ENCODE peak calls at places on chromosomes 11 and 22, in four cellular contexts. T is A549, O is K562, Y is HepG2. A is an unnamed sample.

GRCh38 chr11:130369141-130369691 is 54.5 kb upstream of the ZBTB44 start:
- DNase-seq in T (no peak), O (no peak), Y (no peak), A (no peak)

GRCh38 chr11:57338152-57338551 is at the start of gene P2RX3:
- DNase-seq in T (no peak), O (no peak), Y (no peak), A (no peak)

GRCh38 chr11:8038393-8038792 is 42.6 kb upstream of the TUB start:
- DNase-seq in T (no peak), O (no peak), Y (no peak), A (no peak)

GRCh38 chr22:37428649-37429586 is 1.6 kb upstream of the ELFN2 start:
- DNase-seq in T (peak; percentile 53), O (peak; percentile 56), Y (peak; percentile 35), A (peak; percentile 81)

GRCh38 chr11:27717377-27717776 is 17.1 kb upstream of the BDNF start:
- DNase-seq in T (peak; percentile 56), O (no peak), Y (no peak), A (no peak)

GRCh38 chr11:86473991-86474833 is 99.5 kb downstream of the CCDC81 start:
- DNase-seq in T (peak; percentile 43), O (no peak), Y (no peak), A (no peak)

GRCh38 chr11:128924618-128925017 is 18.1 kb downstream of the TP53AIP1 start:
- DNase-seq in T (no peak), O (no peak), Y (no peak), A (no peak)

GRCh38 chr11:2994336-2994730 is 2.2 kb upstream of the NAP1L4 start:
- DNase-seq in T (no peak), O (no peak), Y (no peak), A (no peak)

GRCh38 chr11:130601141-130601540 is 152.7 kb downstream of the ADAMTS15 start:
- DNase-seq in T (no peak), O (no peak), Y (no peak), A (peak; percentile 51)

GRCh38 chr11:96899971-96900370 is 510.2 kb downstream of the JRKL start:
- DNase-seq in T (no peak), O (no peak), Y (no peak), A (no peak)

GRCh38 chr11:76391039-76391438 is 9.9 kb downstream of the GVQW3 start:
- DNase-seq in T (no peak), O (no peak), Y (no peak), A (no peak)

GRCh38 chr22:50267591-50268390 is 2.4 kb downstream of the MAPK11 start:
- DNase-seq in T (peak; percentile 60), O (peak; percentile 82), Y (no peak), A (peak; percentile 74)

GRCh38 chr11:109048098-109048497 is 373.9 kb upstream of the C11orf87 start:
- DNase-seq in T (no peak), O (no peak), Y (no peak), A (no peak)

GRCh38 chr11:126989942-126990715 is 10.4 kb downstream of the KIRREL3 start:
- DNase-seq in T (peak; percentile 69), O (peak; percentile 70), Y (peak; percentile 38), A (peak; percentile 94)

GRCh38 chr11:3014314-3014938 is 22.3 kb upstream of the NAP1L4 start:
- DNase-seq in T (no peak), O (no peak), Y (no peak), A (no peak)

GRCh38 chr11:107783121-107783520 is 71.3 kb upstream of the SLN start:
- DNase-seq in T (no peak), O (no peak), Y (no peak), A (no peak)

GRCh38 chr11:94544832-94545640 is 1.3 kb downstream of the FUT4 start:
- DNase-seq in T (no peak), O (no peak), Y (no peak), A (peak; percentile 56)

GRCh38 chr11:8321876-8322275 is 58.2 kb upstream of the LMO1 start:
- DNase-seq in T (no peak), O (no peak), Y (no peak), A (no peak)

GRCh38 chr11:68279676-68280075 is 7.9 kb upstream of the C11orf24 start:
- DNase-seq in T (no peak), O (no peak), Y (no peak), A (no peak)

GRCh38 chr11:134139873-134140331 is 71.0 kb downstream of the JAM3 start:
- DNase-seq in T (peak; percentile 54), O (peak; percentile 46), Y (peak; percentile 58), A (peak; percentile 70)

GRCh38 chr11:116563028-116563712 is 209.6 kb downstream of the BUD13 start:
- DNase-seq in T (peak; percentile 57), O (no peak), Y (peak; percentile 82), A (no peak)

GRCh38 chr11:73294604-73295003 is 13.5 kb upstream of the ARHGEF17 start:
- DNase-seq in T (no peak), O (no peak), Y (no peak), A (no peak)

GRCh38 chr11:58980159-58980843 is 41.0 kb downstream of the GLYATL1 start:
- DNase-seq in T (no peak), O (no peak), Y (no peak), A (no peak)
- TF ChIP-seq HMGXB4 in T (no peak), O (no peak), Y (no peak), A (no peak)

GRCh38 chr22:25655536-25655935 is 86.5 kb upstream of the MYO18B start:
- DNase-seq in T (no peak), O (no peak), Y (no peak), A (no peak)

GRCh38 chr22:25645964-25646363 is 81.5 kb downstream of the GRK3 start:
- DNase-seq in T (no peak), O (no peak), Y (no peak), A (no peak)

GRCh38 chr22:25650834-25651233 is 86.4 kb downstream of the GRK3 start:
- DNase-seq in T (no peak), O (no peak), Y (no peak), A (no peak)

GRCh38 chr22:25656724-25657123 is 85.3 kb upstream of the MYO18B start:
- DNase-seq in T (no peak), O (no peak), Y (no peak), A (no peak)

DNA sequence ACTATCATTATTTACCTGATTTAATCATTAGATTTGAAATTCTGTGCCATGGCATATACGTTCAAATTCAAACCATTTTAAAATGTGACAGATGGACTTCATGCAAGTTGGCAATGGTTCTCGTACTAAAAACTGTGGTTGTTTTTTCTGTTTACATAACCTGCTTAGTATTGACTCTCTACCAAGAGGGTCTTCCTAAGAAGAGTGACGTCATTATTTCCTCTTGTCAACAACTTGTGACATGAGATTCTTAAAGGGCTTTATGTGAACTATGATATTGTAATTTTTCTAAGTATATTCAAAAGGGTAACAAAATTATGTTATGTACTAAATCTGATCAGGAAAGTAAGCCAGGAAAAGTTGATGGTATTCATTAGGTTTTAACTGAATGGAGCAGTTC is 86.9 kb downstream of the GRK3 start:
- DNase-seq in T (no peak), O (no peak), Y (no peak), A (no peak)
- TF ChIP-seq HMGXB4 in T (no peak), O (no peak), Y (no peak), A (no peak)

GRCh38 chr11:111745719-111746504 is 20.3 kb downstream of the PPP2R1B start:
- DNase-seq in T (no peak), O (no peak), Y (no peak), A (no peak)
- TF ChIP-seq HMGXB4 in T (no peak), O (no peak), Y (no peak), A (no peak)

GRCh38 chr11:36016263-36016662 is 72.4 kb downstream of the LDLRAD3 start:
- DNase-seq in T (no peak), O (no peak), Y (no peak), A (no peak)
- TF ChIP-seq HMGXB4 in T (no peak), O (no peak), Y (no peak), A (no peak)

GRCh38 chr11:20037358-20037757 is 122.9 kb downstream of the DBX1 start:
- DNase-seq in T (no peak), O (no peak), Y (no peak), A (no peak)
- TF ChIP-seq HMGXB4 in T (no peak), O (no peak), Y (no peak), A (no peak)

GRCh38 chr22:19870153-19871022 is 15.7 kb upstream of the GNB1L start:
- DNase-seq in T (no peak), O (no peak), Y (peak; percentile 31), A (no peak)
- TF ChIP-seq HMGXB4 in T (no peak), O (no peak), Y (no peak), A (no peak)

GRCh38 chr22:40335358-40335757 is 10.9 kb upstream of the ADSL start:
- DNase-seq in T (no peak), O (no peak), Y (no peak), A (no peak)
- TF ChIP-seq HMGXB4 in T (no peak), O (no peak), Y (no peak), A (no peak)

DNA sequence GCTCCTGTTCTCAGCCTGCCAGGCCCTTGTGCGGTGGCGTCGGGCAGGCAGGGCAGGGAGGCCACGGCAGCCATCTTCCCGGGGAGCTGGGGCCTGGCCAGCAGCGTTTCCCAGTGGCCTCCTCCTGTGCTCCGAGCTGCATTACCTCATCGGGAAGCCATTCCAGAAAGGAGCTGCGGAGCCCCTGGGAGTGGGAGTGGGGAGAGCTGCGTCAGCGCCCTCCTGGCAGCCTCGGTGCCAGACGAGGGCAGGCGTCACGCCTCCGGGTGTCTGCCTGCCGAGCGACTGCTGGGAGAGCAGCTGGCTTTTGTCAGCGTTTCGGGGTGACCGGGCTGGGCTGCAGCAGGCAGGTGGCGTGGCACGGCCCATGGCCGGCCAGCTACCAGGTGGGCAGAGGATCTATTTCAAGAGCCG is 30.9 kb upstream of the WNT7B start:
- DNase-seq in T (no peak), O (no peak), Y (no peak), A (no peak)
- TF ChIP-seq HMGXB4 in T (no peak), O (no peak), Y (no peak), A (no peak)

DNA sequence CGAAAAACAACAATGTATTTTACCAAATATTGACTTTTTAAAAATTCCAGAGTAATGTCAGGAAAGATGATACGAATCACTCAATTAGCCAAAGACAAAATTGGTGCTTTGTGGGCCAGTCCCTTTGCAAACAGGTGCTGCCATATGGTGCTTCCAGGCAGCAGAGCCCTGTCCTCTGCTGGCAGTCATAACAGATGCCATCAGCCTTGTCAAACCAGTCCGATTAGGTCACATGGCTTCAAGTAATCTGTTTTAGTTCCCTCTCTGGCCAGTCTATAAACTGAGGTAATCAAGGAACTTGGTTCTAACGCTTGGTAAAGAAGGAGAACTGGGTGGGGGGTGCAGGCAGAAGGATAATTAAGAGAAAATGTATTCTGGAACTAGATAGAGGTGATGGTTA is 49.1 kb upstream of the CAPRIN1 start:
- DNase-seq in T (no peak), O (no peak), Y (no peak), A (no peak)
- TF ChIP-seq HMGXB4 in T (no peak), O (no peak), Y (no peak), A (no peak)

A was measured in WTC11.